ENCODE peak calls at places on chromosomes 5 and 9, in nine cellular contexts. One of them, this sample, is unnamed.

GRCh38 chr9:116475201-116475600 is 211.9 kb upstream of the TRIM32 start:
- DNase-seq in T-helper 2 cell: no peak
- DNase-seq in small intestine: no peak
- DNase-seq in GM04503: peak; percentile 39
- DNase-seq in NCI-H1105 treated with DMSO at 0.1 percent for 48 hours: no peak
- DNase-seq in AG08396: peak; percentile 16
- DNase-seq in ureter: no peak
- DNase-seq in EL: peak; percentile 47
- DNase-seq in cardiac fibroblast: peak; percentile 44
- DNase-seq in this sample: no peak

GRCh38 chr5:75640395-75640794 is 29.1 kb downstream of the ANKDD1B start:
- DNase-seq in AG08396: peak; percentile 83
- DNase-seq in GM04503: peak; percentile 96
- DNase-seq in T-helper 2 cell: no peak
- DNase-seq in cardiac fibroblast: peak; percentile 87
- DNase-seq in NCI-H1105 treated with DMSO at 0.1 percent for 48 hours: no peak
- DNase-seq in EL: peak; percentile 85
- DNase-seq in ureter: no peak
- DNase-seq in small intestine: no peak
- DNase-seq in this sample: peak; percentile 82

GRCh38 chr5:57405984-57406383 is 76.6 kb downstream of the ACTBL2 start:
- DNase-seq in ureter: no peak
- DNase-seq in T-helper 2 cell: no peak
- DNase-seq in small intestine: no peak
- DNase-seq in cardiac fibroblast: peak; percentile 10
- DNase-seq in EL: no peak
- DNase-seq in GM04503: no peak
- DNase-seq in NCI-H1105 treated with DMSO at 0.1 percent for 48 hours: no peak
- DNase-seq in AG08396: no peak
- DNase-seq in this sample: no peak

GRCh38 chr9:91419222-91420191 is 4.1 kb downstream of the NFIL3 start:
- DNase-seq in ureter: peak; percentile 68
- DNase-seq in small intestine: peak; percentile 68
- DNase-seq in NCI-H1105 treated with DMSO at 0.1 percent for 48 hours: no peak
- DNase-seq in cardiac fibroblast: peak; percentile 98
- DNase-seq in EL: peak; percentile 95
- DNase-seq in AG08396: peak; percentile 85
- DNase-seq in GM04503: peak; percentile 86
- DNase-seq in T-helper 2 cell: no peak
- DNase-seq in this sample: peak; percentile 89

GRCh38 chr5:148776780-148777179 is 49.6 kb upstream of the ADRB2 start:
- DNase-seq in NCI-H1105 treated with DMSO at 0.1 percent for 48 hours: no peak
- DNase-seq in AG08396: peak; percentile 83
- DNase-seq in cardiac fibroblast: peak; percentile 77
- DNase-seq in EL: peak; percentile 91
- DNase-seq in T-helper 2 cell: no peak
- DNase-seq in small intestine: no peak
- DNase-seq in GM04503: peak; percentile 44
- DNase-seq in ureter: peak; percentile 62
- DNase-seq in this sample: peak; percentile 33

GRCh38 chr9:129719135-129719534 is 33.7 kb downstream of the PTGES start:
- DNase-seq in small intestine: no peak
- DNase-seq in cardiac fibroblast: no peak
- DNase-seq in EL: no peak
- DNase-seq in GM04503: no peak
- DNase-seq in T-helper 2 cell: no peak
- DNase-seq in AG08396: no peak
- DNase-seq in ureter: no peak
- DNase-seq in NCI-H1105 treated with DMSO at 0.1 percent for 48 hours: no peak
- DNase-seq in this sample: no peak

GRCh38 chr5:43010956-43011355 is 29.2 kb downstream of the ANXA2R start:
- DNase-seq in AG08396: no peak
- DNase-seq in GM04503: no peak
- DNase-seq in cardiac fibroblast: no peak
- DNase-seq in EL: peak; percentile 19
- DNase-seq in T-helper 2 cell: no peak
- DNase-seq in NCI-H1105 treated with DMSO at 0.1 percent for 48 hours: no peak
- DNase-seq in small intestine: no peak
- DNase-seq in ureter: no peak
- DNase-seq in this sample: no peak

GRCh38 chr5:168681556-168682183 is 102.5 kb upstream of the PANK3 start:
- DNase-seq in cardiac fibroblast: peak; percentile 80
- DNase-seq in EL: peak; percentile 10
- DNase-seq in T-helper 2 cell: no peak
- DNase-seq in NCI-H1105 treated with DMSO at 0.1 percent for 48 hours: no peak
- DNase-seq in AG08396: peak; percentile 18
- DNase-seq in ureter: no peak
- DNase-seq in small intestine: peak; percentile 84
- DNase-seq in GM04503: no peak
- DNase-seq in this sample: no peak

GRCh38 chr5:108093186-108093585 is 288.7 kb downstream of the FBXL17 start:
- DNase-seq in GM04503: no peak
- DNase-seq in small intestine: no peak
- DNase-seq in T-helper 2 cell: no peak
- DNase-seq in cardiac fibroblast: peak; percentile 47
- DNase-seq in EL: peak; percentile 19
- DNase-seq in AG08396: peak; percentile 15
- DNase-seq in ureter: no peak
- DNase-seq in NCI-H1105 treated with DMSO at 0.1 percent for 48 hours: no peak
- DNase-seq in this sample: no peak

GRCh38 chr9:2230362-2230761 is 215.2 kb downstream of the SMARCA2 start:
- DNase-seq in T-helper 2 cell: no peak
- DNase-seq in ureter: no peak
- DNase-seq in AG08396: no peak
- DNase-seq in cardiac fibroblast: no peak
- DNase-seq in GM04503: no peak
- DNase-seq in NCI-H1105 treated with DMSO at 0.1 percent for 48 hours: no peak
- DNase-seq in small intestine: no peak
- DNase-seq in EL: no peak
- DNase-seq in this sample: no peak

GRCh38 chr5:141717043-141717442 is 35.0 kb upstream of the ARAP3 start:
- DNase-seq in AG08396: no peak
- DNase-seq in GM04503: no peak
- DNase-seq in small intestine: no peak
- DNase-seq in EL: no peak
- DNase-seq in cardiac fibroblast: no peak
- DNase-seq in ureter: no peak
- DNase-seq in NCI-H1105 treated with DMSO at 0.1 percent for 48 hours: no peak
- DNase-seq in T-helper 2 cell: no peak
- DNase-seq in this sample: no peak

GRCh38 chr9:137086531-137087408 is at the start of gene MAN1B1:
- DNase-seq in GM04503: peak; percentile 88
- DNase-seq in NCI-H1105 treated with DMSO at 0.1 percent for 48 hours: peak; percentile 96
- DNase-seq in AG08396: peak; percentile 100
- DNase-seq in ureter: peak; percentile 99
- DNase-seq in cardiac fibroblast: peak; percentile 99
- DNase-seq in small intestine: peak; percentile 99
- DNase-seq in EL: peak; percentile 99
- DNase-seq in T-helper 2 cell: peak; percentile 100
- DNase-seq in this sample: peak; percentile 96

GRCh38 chr9:89095755-89096154 is 82.9 kb downstream of the SHC3 start:
- DNase-seq in EL: peak; percentile 4
- DNase-seq in NCI-H1105 treated with DMSO at 0.1 percent for 48 hours: no peak
- DNase-seq in T-helper 2 cell: no peak
- DNase-seq in ureter: no peak
- DNase-seq in small intestine: no peak
- DNase-seq in GM04503: no peak
- DNase-seq in cardiac fibroblast: peak; percentile 3
- DNase-seq in AG08396: no peak
- DNase-seq in this sample: no peak

GRCh38 chr5:118791986-118792734 is 196.2 kb downstream of the DTWD2 start:
- DNase-seq in T-helper 2 cell: no peak
- DNase-seq in small intestine: peak; percentile 64
- DNase-seq in GM04503: peak; percentile 22
- DNase-seq in AG08396: peak; percentile 57
- DNase-seq in ureter: no peak
- DNase-seq in cardiac fibroblast: peak; percentile 80
- DNase-seq in EL: peak; percentile 68
- DNase-seq in NCI-H1105 treated with DMSO at 0.1 percent for 48 hours: peak; percentile 64
- DNase-seq in this sample: peak; percentile 24

GRCh38 chr9:70442328-70442848 is 27.9 kb upstream of the KLF9 start:
- DNase-seq in cardiac fibroblast: no peak
- DNase-seq in ureter: no peak
- DNase-seq in small intestine: no peak
- DNase-seq in EL: no peak
- DNase-seq in T-helper 2 cell: no peak
- DNase-seq in AG08396: no peak
- DNase-seq in GM04503: no peak
- DNase-seq in NCI-H1105 treated with DMSO at 0.1 percent for 48 hours: no peak
- DNase-seq in this sample: no peak

GRCh38 chr5:7541898-7542297 is 146.0 kb downstream of the ADCY2 start:
- DNase-seq in small intestine: no peak
- DNase-seq in GM04503: no peak
- DNase-seq in cardiac fibroblast: no peak
- DNase-seq in ureter: no peak
- DNase-seq in NCI-H1105 treated with DMSO at 0.1 percent for 48 hours: no peak
- DNase-seq in T-helper 2 cell: no peak
- DNase-seq in EL: no peak
- DNase-seq in AG08396: no peak
- DNase-seq in this sample: no peak

GRCh38 chr5:123107343-123108240 is 18.6 kb downstream of the PRDM6 start:
- DNase-seq in NCI-H1105 treated with DMSO at 0.1 percent for 48 hours: no peak
- DNase-seq in AG08396: no peak
- DNase-seq in small intestine: no peak
- DNase-seq in ureter: no peak
- DNase-seq in cardiac fibroblast: no peak
- DNase-seq in T-helper 2 cell: no peak
- DNase-seq in GM04503: no peak
- DNase-seq in EL: no peak
- DNase-seq in this sample: no peak

GRCh38 chr9:34741628-34742027 is 31.7 kb upstream of the CCL21 start:
- DNase-seq in T-helper 2 cell: no peak
- DNase-seq in AG08396: no peak
- DNase-seq in small intestine: no peak
- DNase-seq in NCI-H1105 treated with DMSO at 0.1 percent for 48 hours: no peak
- DNase-seq in EL: no peak
- DNase-seq in GM04503: no peak
- DNase-seq in cardiac fibroblast: no peak
- DNase-seq in ureter: no peak
- DNase-seq in this sample: no peak

GRCh38 chr9:72930828-72931227 is 22.0 kb downstream of the ALDH1A1 start:
- DNase-seq in AG08396: no peak
- DNase-seq in EL: no peak
- DNase-seq in T-helper 2 cell: no peak
- DNase-seq in small intestine: no peak
- DNase-seq in GM04503: no peak
- DNase-seq in cardiac fibroblast: no peak
- DNase-seq in ureter: no peak
- DNase-seq in NCI-H1105 treated with DMSO at 0.1 percent for 48 hours: no peak
- DNase-seq in this sample: no peak

GRCh38 chr5:145825751-145826180 is 9.4 kb downstream of the PRELID2 start:
- DNase-seq in T-helper 2 cell: no peak
- DNase-seq in GM04503: no peak
- DNase-seq in small intestine: peak; percentile 40
- DNase-seq in EL: peak; percentile 63
- DNase-seq in cardiac fibroblast: peak; percentile 82
- DNase-seq in ureter: no peak
- DNase-seq in NCI-H1105 treated with DMSO at 0.1 percent for 48 hours: peak; percentile 38
- DNase-seq in AG08396: peak; percentile 32
- DNase-seq in this sample: no peak

GRCh38 chr5:82325155-82325554 is 47.0 kb upstream of the RPS23 start:
- DNase-seq in cardiac fibroblast: no peak
- DNase-seq in T-helper 2 cell: no peak
- DNase-seq in AG08396: no peak
- DNase-seq in NCI-H1105 treated with DMSO at 0.1 percent for 48 hours: no peak
- DNase-seq in GM04503: no peak
- DNase-seq in ureter: no peak
- DNase-seq in small intestine: no peak
- DNase-seq in EL: no peak
- DNase-seq in this sample: no peak